ENCODE peak calls at places on chromosome 22, in ten cellular contexts. R, T, P, Z, L, V, D, W, J and F are unnamed samples.
A peak's percentile ranks its signal among the peaks of the same experiment; 100 is the strongest.

GRCh38 chr22:37262346-37262745 is 18.3 kb upstream of the RAC2 start:
- DNase-seq in R (no peak), T (no peak), P (no peak), Z (no peak), L (no peak), V (no peak), D (no peak), W (no peak), J (no peak), F (no peak)

GRCh38 chr22:38187413-38188212 is 6.0 kb upstream of the PLA2G6 start:
- DNase-seq in R (no peak), T (no peak), P (no peak), Z (no peak), L (peak; percentile 61), V (no peak), D (no peak), W (no peak), J (no peak), F (no peak)

GRCh38 chr22:40187389-40187788 is 9.7 kb downstream of the TNRC6B start:
- DNase-seq in R (no peak), T (no peak), P (no peak), Z (no peak), L (no peak), V (no peak), D (no peak), W (no peak), J (no peak), F (no peak)

GRCh38 chr22:26377170-26377825 is 51.8 kb upstream of the ASPHD2 start:
- DNase-seq in R (no peak), T (no peak), P (no peak), Z (no peak), L (no peak), V (no peak), D (no peak), W (no peak), J (no peak), F (no peak)

GRCh38 chr22:17087176-17088131 is 2.7 kb downstream of the IL17RA start:
- DNase-seq in R (no peak), T (no peak), P (peak; percentile 77), Z (no peak), L (no peak), V (peak; percentile 59), D (no peak), W (peak; percentile 27), J (no peak), F (peak; percentile 30)

GRCh38 chr22:44597616-44598015 is 99.6 kb upstream of the RTL6 start:
- DNase-seq in R (no peak), T (no peak), P (no peak), Z (peak; percentile 36), L (no peak), V (no peak), D (no peak), W (no peak), J (no peak), F (no peak)

GRCh38 chr22:23512738-23513137 is 67.4 kb downstream of the IGLL1 start:
- DNase-seq in R (no peak), T (no peak), P (no peak), Z (no peak), L (no peak), V (no peak), D (no peak), W (no peak), J (no peak), F (no peak)

GRCh38 chr22:37195921-37196320 is 7.9 kb upstream of the C1QTNF6 start:
- DNase-seq in R (no peak), T (no peak), P (no peak), Z (no peak), L (no peak), V (no peak), D (no peak), W (peak; percentile 60), J (no peak), F (no peak)

GRCh38 chr22:47550524-47551437 is 788.3 kb downstream of the TBC1D22A start:
- DNase-seq in R (no peak), T (no peak), P (no peak), Z (no peak), L (no peak), V (no peak), D (no peak), W (no peak), J (no peak), F (no peak)

GRCh38 chr22:43534916-43535315 is 123.1 kb downstream of the MPPED1 start:
- DNase-seq in R (no peak), T (no peak), P (no peak), Z (no peak), L (no peak), V (no peak), D (no peak), W (no peak), J (no peak), F (no peak)

GRCh38 chr22:44200855-44201550 is 20.3 kb downstream of the PARVG start:
- DNase-seq in R (no peak), T (no peak), P (no peak), Z (no peak), L (no peak), V (no peak), D (no peak), W (peak; percentile 19), J (no peak), F (no peak)

GRCh38 chr22:30978304-30978962 is 9.4 kb downstream of the TUG1 start:
- DNase-seq in R (no peak), T (no peak), P (no peak), Z (no peak), L (no peak), V (no peak), D (no peak), W (no peak), J (no peak), F (no peak)

GRCh38 chr22:19515654-19516377 is 8.4 kb downstream of the CLDN5 start:
- DNase-seq in R (no peak), T (no peak), P (no peak), Z (no peak), L (no peak), V (no peak), D (no peak), W (no peak), J (no peak), F (no peak)

GRCh38 chr22:39651783-39652058 is 81.2 kb downstream of the CACNA1I start:
- DNase-seq in R (no peak), T (no peak), P (no peak), Z (no peak), L (no peak), V (no peak), D (no peak), W (no peak), J (no peak), F (no peak)

GRCh38 chr22:29331213-29331612 is 15.7 kb upstream of the RASL10A start:
- DNase-seq in R (no peak), T (no peak), P (peak; percentile 61), Z (no peak), L (no peak), V (no peak), D (no peak), W (peak; percentile 65), J (no peak), F (no peak)

GRCh38 chr22:17924735-17925727 is 99.3 kb downstream of the MICAL3 start:
- DNase-seq in R (no peak), T (no peak), P (no peak), Z (no peak), L (no peak), V (no peak), D (no peak), W (no peak), J (no peak), F (no peak)

GRCh38 chr22:26568207-26568706 is 21.7 kb downstream of the TPST2 start:
- DNase-seq in R (no peak), T (no peak), P (peak; percentile 52), Z (no peak), L (no peak), V (no peak), D (no peak), W (no peak), J (no peak), F (no peak)

GRCh38 chr22:34841321-34841901 is 224.5 kb upstream of the ISX start:
- DNase-seq in R (no peak), T (no peak), P (peak; percentile 2), Z (no peak), L (no peak), V (no peak), D (no peak), W (no peak), J (no peak), F (no peak)

GRCh38 chr22:18042685-18043084 is 18.3 kb upstream of the MICAL3 start:
- DNase-seq in R (no peak), T (no peak), P (no peak), Z (no peak), L (no peak), V (no peak), D (no peak), W (peak; percentile 71), J (no peak), F (no peak)

GRCh38 chr22:45917146-45917545 is 59.8 kb downstream of the WNT7B start:
- DNase-seq in R (no peak), T (no peak), P (no peak), Z (peak; percentile 41), L (no peak), V (no peak), D (no peak), W (no peak), J (no peak), F (no peak)

GRCh38 chr22:29310065-29310862 is 3.8 kb downstream of the GAS2L1 start:
- DNase-seq in R (no peak), T (no peak), P (no peak), Z (no peak), L (no peak), V (no peak), D (no peak), W (no peak), J (no peak), F (no peak)

GRCh38 chr22:46209262-46209661 is 40.8 kb downstream of the CDPF1 start:
- DNase-seq in R (no peak), T (no peak), P (peak; percentile 12), Z (no peak), L (no peak), V (no peak), D (no peak), W (no peak), J (no peak), F (no peak)

GRCh38 chr22:17797721-17798559 is 23.7 kb upstream of the BID start:
- DNase-seq in R (no peak), T (no peak), P (no peak), Z (no peak), L (no peak), V (no peak), D (peak; percentile 79), W (peak; percentile 34), J (no peak), F (no peak)

GRCh38 chr22:17930455-17931313 is 93.7 kb downstream of the MICAL3 start:
- DNase-seq in R (no peak), T (no peak), P (no peak), Z (no peak), L (no peak), V (no peak), D (no peak), W (no peak), J (no peak), F (no peak)

GRCh38 chr22:20571531-20572007 is 64.2 kb downstream of the MED15 start:
- DNase-seq in R (no peak), T (no peak), P (no peak), Z (no peak), L (no peak), V (no peak), D (peak; percentile 78), W (no peak), J (peak; percentile 50), F (no peak)

GRCh38 chr22:22894740-22895731 is 7.4 kb downstream of the IGLL5 start:
- DNase-seq in R (no peak), T (no peak), P (no peak), Z (no peak), L (no peak), V (no peak), D (no peak), W (no peak), J (no peak), F (no peak)

GRCh38 chr22:41361716-41362310 is 19.9 kb upstream of the TEF start:
- DNase-seq in R (no peak), T (no peak), P (peak; percentile 9), Z (no peak), L (no peak), V (no peak), D (no peak), W (peak; percentile 31), J (no peak), F (no peak)

GRCh38 chr22:41780714-41781507 is 19.6 kb upstream of the CCDC134 start:
- DNase-seq in R (no peak), T (peak; percentile 89), P (peak; percentile 8), Z (no peak), L (peak; percentile 65), V (peak; percentile 90), D (peak; percentile 79), W (peak; percentile 55), J (peak; percentile 83), F (peak; percentile 84)